ENCODE peak calls at places on chromosomes 4 and X, in five cellular contexts. One of them, this sample, is unnamed.

GRCh38 chrX:79065696-79066095 is 78.8 kb upstream of the GPR174 start:
- DNase-seq in neuronal stem cell: no peak
- DNase-seq in IMR-90: no peak
- DNase-seq in H1: no peak
- DNase-seq in H9: no peak
- DNase-seq in this sample: no peak

GRCh38 chr4:54077812-54078211 is 13.4 kb upstream of the CHIC2 start:
- DNase-seq in IMR-90: peak; percentile 60
- DNase-seq in H9: no peak
- DNase-seq in H1: no peak
- DNase-seq in neuronal stem cell: no peak
- DNase-seq in this sample: no peak

GRCh38 chrX:119507206-119507605 is 39.0 kb downstream of the SLC25A5 start:
- DNase-seq in H1: no peak
- DNase-seq in neuronal stem cell: no peak
- DNase-seq in H9: no peak
- DNase-seq in IMR-90: no peak
- DNase-seq in this sample: no peak

GRCh38 chr4:128468485-128468989 is 180.9 kb upstream of the PGRMC2 start:
- DNase-seq in IMR-90: peak; percentile 99
- DNase-seq in H9: no peak
- DNase-seq in neuronal stem cell: no peak
- DNase-seq in H1: no peak
- DNase-seq in this sample: peak; percentile 86

GRCh38 chr4:75172551-75172950 is 239.6 kb downstream of the PARM1 start:
- DNase-seq in H9: no peak
- DNase-seq in neuronal stem cell: no peak
- DNase-seq in H1: no peak
- DNase-seq in IMR-90: no peak
- DNase-seq in this sample: no peak

GRCh38 chrX:15790766-15791380 is 589 bp downstream of the ZRSR2 start:
- DNase-seq in H9: no peak
- DNase-seq in neuronal stem cell: no peak
- DNase-seq in IMR-90: peak; percentile 6
- DNase-seq in H1: no peak
- DNase-seq in this sample: no peak

GRCh38 chr4:55435136-55435535 is 39.4 kb downstream of the TMEM165 start:
- DNase-seq in H9: no peak
- DNase-seq in IMR-90: peak; percentile 48
- DNase-seq in H1: no peak
- DNase-seq in neuronal stem cell: no peak
- DNase-seq in this sample: peak; percentile 34

GRCh38 chrX:2672084-2672483 is 19.0 kb upstream of the CD99 start:
- DNase-seq in neuronal stem cell: no peak
- DNase-seq in H1: no peak
- DNase-seq in IMR-90: no peak
- DNase-seq in H9: no peak
- DNase-seq in this sample: no peak

GRCh38 chrX:68249401-68249831 is 183.9 kb downstream of the OPHN1 start:
- DNase-seq in H1: no peak
- DNase-seq in IMR-90: no peak
- DNase-seq in neuronal stem cell: no peak
- DNase-seq in H9: no peak
- DNase-seq in this sample: no peak

GRCh38 chr4:121138014-121138413 is 26.1 kb downstream of the TNIP3 start:
- DNase-seq in H1: no peak
- DNase-seq in neuronal stem cell: no peak
- DNase-seq in IMR-90: no peak
- DNase-seq in H9: no peak
- DNase-seq in this sample: no peak

GRCh38 chr4:173647902-173648301 is 117.9 kb upstream of the HAND2 start:
- DNase-seq in H1: no peak
- DNase-seq in neuronal stem cell: no peak
- DNase-seq in H9: no peak
- DNase-seq in IMR-90: no peak
- DNase-seq in this sample: no peak

GRCh38 chrX:19846995-19847790 is 40.2 kb downstream of the SH3KBP1 start:
- DNase-seq in H1: peak; percentile 7
- DNase-seq in neuronal stem cell: no peak
- DNase-seq in H9: no peak
- DNase-seq in IMR-90: peak; percentile 89
- DNase-seq in this sample: peak; percentile 93

GRCh38 chrX:131783555-131784338 is 239.4 kb upstream of the STK26 start:
- DNase-seq in neuronal stem cell: no peak
- DNase-seq in H1: no peak
- DNase-seq in H9: no peak
- DNase-seq in IMR-90: peak; percentile 89
- DNase-seq in this sample: no peak

GRCh38 chr4:136818811-136819210 is 713.5 kb downstream of the PCDH18 start:
- DNase-seq in H1: no peak
- DNase-seq in H9: no peak
- DNase-seq in IMR-90: peak; percentile 41
- DNase-seq in neuronal stem cell: no peak
- DNase-seq in this sample: peak; percentile 28

GRCh38 chr4:149031399-149031798 is 589.2 kb upstream of the NR3C2 start:
- DNase-seq in H9: no peak
- DNase-seq in IMR-90: peak; percentile 19
- DNase-seq in H1: no peak
- DNase-seq in neuronal stem cell: no peak
- DNase-seq in this sample: no peak

GRCh38 chr4:86043755-86044592 is 315.9 kb downstream of the MAPK10 start:
- DNase-seq in H1: no peak
- DNase-seq in H9: no peak
- DNase-seq in IMR-90: peak; percentile 55
- DNase-seq in neuronal stem cell: peak; percentile 17
- DNase-seq in this sample: peak; percentile 64

GRCh38 chr4:1249731-1250526 is 999 bp upstream of the CTBP1 start:
- DNase-seq in H9: peak; percentile 49
- DNase-seq in neuronal stem cell: no peak
- DNase-seq in H1: no peak
- DNase-seq in IMR-90: no peak
- DNase-seq in this sample: peak; percentile 62

GRCh38 chrX:30904186-30904585 is 15.1 kb upstream of the TAB3 start:
- DNase-seq in H1: no peak
- DNase-seq in H9: no peak
- DNase-seq in neuronal stem cell: no peak
- DNase-seq in IMR-90: no peak
- DNase-seq in this sample: no peak

GRCh38 chrX:110944323-110944761 is 148.7 kb upstream of the CHRDL1 start:
- DNase-seq in H1: no peak
- DNase-seq in IMR-90: no peak
- DNase-seq in neuronal stem cell: peak; percentile 11
- DNase-seq in H9: peak; percentile 62
- DNase-seq in this sample: no peak

GRCh38 chr4:153616005-153616555 is 68.0 kb upstream of the TLR2 start:
- DNase-seq in H1: no peak
- DNase-seq in IMR-90: no peak
- DNase-seq in neuronal stem cell: no peak
- DNase-seq in H9: no peak
- DNase-seq in this sample: no peak

GRCh38 chrX:154735695-154736393 is 15.0 kb downstream of the GAB3 start:
- DNase-seq in IMR-90: peak; percentile 93
- DNase-seq in H9: no peak
- DNase-seq in neuronal stem cell: no peak
- DNase-seq in H1: no peak
- DNase-seq in this sample: peak; percentile 95

GRCh38 chr4:88291003-88291402 is 6.6 kb upstream of the PPM1K start:
- DNase-seq in IMR-90: peak; percentile 14
- DNase-seq in H9: no peak
- DNase-seq in neuronal stem cell: no peak
- DNase-seq in H1: no peak
- DNase-seq in this sample: no peak

GRCh38 chr4:103478729-103479128 is 241.1 kb downstream of the TACR3 start:
- DNase-seq in H9: no peak
- DNase-seq in neuronal stem cell: no peak
- DNase-seq in H1: no peak
- DNase-seq in IMR-90: no peak
- DNase-seq in this sample: no peak

GRCh38 chrX:100447563-100448397 is 37.7 kb upstream of the PCDH19 start:
- DNase-seq in H9: peak; percentile 48
- DNase-seq in neuronal stem cell: peak; percentile 18
- DNase-seq in H1: no peak
- DNase-seq in IMR-90: peak; percentile 1
- DNase-seq in this sample: peak; percentile 28

GRCh38 chr4:98747659-98748091 is 89.3 kb upstream of the TSPAN5 start:
- DNase-seq in neuronal stem cell: peak; percentile 27
- DNase-seq in H1: no peak
- DNase-seq in H9: no peak
- DNase-seq in IMR-90: no peak
- DNase-seq in this sample: no peak

GRCh38 chr4:142095886-142096605 is 459.7 kb downstream of the IL15 start:
- DNase-seq in IMR-90: peak; percentile 96
- DNase-seq in H9: no peak
- DNase-seq in neuronal stem cell: no peak
- DNase-seq in H1: no peak
- DNase-seq in this sample: peak; percentile 41

GRCh38 chrX:39439910-39440733 is 638.9 kb downstream of the MID1IP1 start:
- DNase-seq in H1: no peak
- DNase-seq in IMR-90: no peak
- DNase-seq in neuronal stem cell: no peak
- DNase-seq in H9: no peak
- DNase-seq in this sample: no peak

GRCh38 chrX:82816572-82816971 is 691.5 kb upstream of the POU3F4 start:
- DNase-seq in neuronal stem cell: no peak
- DNase-seq in H9: no peak
- DNase-seq in IMR-90: no peak
- DNase-seq in H1: no peak
- DNase-seq in this sample: no peak

GRCh38 chrX:47723689-47724088 is 64.7 kb upstream of the UXT start:
- DNase-seq in H1: no peak
- DNase-seq in IMR-90: no peak
- DNase-seq in H9: peak; percentile 54
- DNase-seq in neuronal stem cell: no peak
- DNase-seq in this sample: no peak

GRCh38 chrX:10231461-10231860 is 74.7 kb downstream of the CLCN4 start:
- DNase-seq in H9: no peak
- DNase-seq in H1: no peak
- DNase-seq in neuronal stem cell: no peak
- DNase-seq in IMR-90: no peak
- DNase-seq in this sample: no peak
- H3K18ac ChIP-seq in H9: no peak overlapping the region
- H3K18ac ChIP-seq in H1: no peak overlapping the region
- H3K18ac ChIP-seq in neuronal stem cell: no peak overlapping the region
- H3K18ac ChIP-seq in IMR-90: no peak overlapping the region
- H3K18ac ChIP-seq in this sample: no peak overlapping the region

DNA sequence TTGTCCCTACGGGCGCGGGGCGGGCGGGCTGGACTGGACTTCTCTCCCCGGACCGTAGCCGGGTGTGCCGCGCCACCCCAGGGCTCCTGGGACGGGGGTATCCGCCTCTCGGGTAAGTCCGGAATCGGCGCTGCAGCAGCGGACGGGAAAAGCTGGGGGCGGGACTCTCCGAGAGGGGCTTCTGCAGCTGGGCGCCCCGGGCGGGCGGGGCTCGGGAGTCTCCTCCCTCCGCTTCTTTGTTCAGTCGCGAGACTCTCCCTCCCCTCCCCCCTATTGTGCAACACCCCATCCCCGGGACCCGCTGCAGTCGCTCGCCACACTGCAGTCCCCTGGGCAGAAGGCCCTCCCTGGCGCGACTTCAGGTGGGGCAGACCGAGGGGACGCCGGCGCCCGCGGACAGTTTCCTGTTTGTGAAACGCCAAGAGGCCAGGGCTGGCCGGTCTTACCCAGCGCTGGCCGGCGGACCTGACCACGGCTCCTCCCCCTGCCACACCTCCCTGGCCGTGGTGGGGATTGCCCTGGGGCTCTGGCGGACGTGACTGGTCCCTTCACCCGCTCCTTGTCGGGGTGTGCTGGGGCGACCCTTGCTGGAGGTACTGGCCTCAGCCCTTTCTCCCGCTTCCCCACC is 966 bp downstream of the CCNG2 start:
- DNase-seq in H9: peak; percentile 94
- DNase-seq in H1: peak; percentile 72
- DNase-seq in IMR-90: peak; percentile 85
- DNase-seq in neuronal stem cell: peak; percentile 88
- DNase-seq in this sample: peak; percentile 94
- H4K91ac ChIP-seq in H9: peak overlapping the region; percentile 89
- H4K91ac ChIP-seq in H1: peak overlapping the region; percentile 90
- H4K91ac ChIP-seq in IMR-90: peak overlapping the region; percentile 81
- H4K91ac ChIP-seq in neuronal stem cell: no peak overlapping the region
- H4K91ac ChIP-seq in this sample: peak overlapping the region; percentile 97

GRCh38 chr4:148015058-148015457 is 283.2 kb downstream of the ARHGAP10 start:
- DNase-seq in neuronal stem cell: no peak
- DNase-seq in H1: no peak
- DNase-seq in H9: no peak
- DNase-seq in IMR-90: no peak
- DNase-seq in this sample: peak; percentile 28
- H2BK15ac ChIP-seq in neuronal stem cell: no peak overlapping the region
- H2BK15ac ChIP-seq in H1: no peak overlapping the region
- H2BK15ac ChIP-seq in H9: no peak overlapping the region
- H2BK15ac ChIP-seq in IMR-90: no peak overlapping the region
- H2BK15ac ChIP-seq in this sample: no peak overlapping the region

DNA sequence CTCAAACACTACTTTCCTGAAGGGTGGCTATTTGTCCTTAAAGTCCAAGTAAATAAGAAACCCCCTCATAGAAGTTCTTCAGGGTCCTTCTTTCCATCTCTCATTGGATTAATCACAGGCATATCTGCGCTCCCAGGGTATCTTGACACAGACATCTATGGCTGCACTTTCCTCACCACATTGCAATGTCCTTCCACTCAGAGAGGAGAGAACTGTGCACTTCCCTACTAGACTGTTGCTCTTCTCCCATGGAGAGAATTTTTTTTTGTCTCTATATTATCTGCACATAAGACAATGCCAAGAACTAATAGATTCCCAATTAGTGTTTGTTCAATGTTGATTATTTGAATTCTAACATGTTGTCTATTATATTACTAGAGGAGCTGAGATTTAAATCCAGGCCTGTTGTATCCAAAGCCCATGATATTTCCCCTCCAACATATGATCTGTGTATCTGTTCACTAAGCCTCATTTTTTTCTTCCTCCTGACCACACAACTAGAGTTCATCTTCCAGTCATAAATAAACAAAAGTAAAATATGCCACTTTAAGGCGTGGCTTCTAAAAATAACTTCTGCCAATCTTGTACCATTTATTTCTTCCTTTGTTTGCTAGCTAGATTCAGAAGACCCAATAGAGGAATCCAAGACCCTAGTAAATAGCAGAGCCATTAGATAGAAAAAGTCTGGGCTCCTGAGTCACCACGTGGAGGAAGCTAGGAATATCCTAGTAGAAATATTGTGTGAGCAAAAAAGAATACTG is 61.5 kb upstream of the FAM241A start:
- DNase-seq in H9: no peak
- DNase-seq in neuronal stem cell: no peak
- DNase-seq in IMR-90: peak; percentile 31
- DNase-seq in H1: no peak
- DNase-seq in this sample: peak; percentile 49
- H3K18ac ChIP-seq in H9: no peak overlapping the region
- H3K18ac ChIP-seq in neuronal stem cell: no peak overlapping the region
- H3K18ac ChIP-seq in IMR-90: no peak overlapping the region
- H3K18ac ChIP-seq in H1: no peak overlapping the region
- H3K18ac ChIP-seq in this sample: peak overlapping the region; percentile 79